ENCODE peak calls at places on chromosome 3, in nine cellular contexts. O, Y, M, B, A, C, R, L and V are unnamed samples.

GRCh38 chr3:195571361-195571760 is 12.4 kb downstream of the APOD start:
- DNase-seq in Y (no peak), O (no peak), M (no peak), R (no peak), A (no peak), B (no peak), C (no peak), L (no peak), V (no peak)

GRCh38 chr3:49781415-49782199 is 4.7 kb downstream of the IP6K1 start:
- DNase-seq in C (no peak), L (no peak), A (no peak), O (no peak), B (no peak), M (no peak), Y (no peak), R (no peak), V (no peak)

GRCh38 chr3:33750216-33750558 is 32.1 kb upstream of the CLASP2 start:
- DNase-seq in L (no peak), B (no peak), C (no peak), M (no peak), O (peak; percentile 6), A (no peak), Y (no peak), R (no peak), V (no peak)

GRCh38 chr3:194321666-194322640 is 29.2 kb downstream of the CPN2 start:
- DNase-seq in A (no peak), M (peak; percentile 57), Y (no peak), R (peak; percentile 52), L (no peak), O (no peak), B (no peak), C (no peak), V (no peak)

GRCh38 chr3:88668180-88668579 is 439.2 kb upstream of the EPHA3 start:
- DNase-seq in C (no peak), O (no peak), A (no peak), L (no peak), B (no peak), Y (no peak), R (no peak), M (no peak), V (no peak)

GRCh38 chr3:31960793-31961431 is 20.1 kb downstream of the OSBPL10 start:
- DNase-seq in O (peak; percentile 36), R (no peak), B (no peak), L (no peak), Y (no peak), M (no peak), C (no peak), A (no peak), V (no peak)

GRCh38 chr3:69212411-69213160 is 90.2 kb upstream of the LMOD3 start:
- DNase-seq in B (no peak), L (peak; percentile 54), O (peak; percentile 89), A (no peak), Y (no peak), C (no peak), M (no peak), R (no peak), V (no peak)

GRCh38 chr3:194906970-194907629 is 221.4 kb downstream of the FAM43A start:
- DNase-seq in Y (no peak), A (no peak), C (no peak), M (no peak), B (no peak), O (no peak), R (no peak), L (no peak), V (no peak)

GRCh38 chr3:114451561-114452018 is 157.8 kb downstream of the TIGIT start:
- DNase-seq in B (peak; percentile 11), Y (no peak), L (peak; percentile 20), M (no peak), O (peak; percentile 39), A (peak; percentile 28), C (no peak), R (peak; percentile 60), V (no peak)

GRCh38 chr3:97504463-97504862 is 260.1 kb upstream of the ARL6 start:
- DNase-seq in L (no peak), O (no peak), A (no peak), M (no peak), C (no peak), B (no peak), Y (no peak), R (no peak), V (no peak)

GRCh38 chr3:139096670-139097069 is 52.0 kb upstream of the PRR23C start:
- DNase-seq in L (no peak), C (no peak), R (no peak), A (no peak), B (no peak), Y (no peak), O (no peak), M (no peak), V (no peak)

GRCh38 chr3:136464502-136464901 is 214.4 kb downstream of the PCCB start:
- DNase-seq in A (no peak), R (no peak), L (peak; percentile 59), O (no peak), C (no peak), B (no peak), M (no peak), Y (no peak), V (no peak)

GRCh38 chr3:5229414-5229813 is 41.9 kb downstream of the EDEM1 start:
- DNase-seq in B (no peak), L (no peak), M (no peak), O (no peak), C (no peak), Y (no peak), R (no peak), A (no peak), V (no peak)

GRCh38 chr3:66297260-66297863 is 76.6 kb downstream of the SLC25A26 start:
- DNase-seq in M (no peak), B (no peak), Y (no peak), L (peak; percentile 3), A (no peak), R (no peak), O (peak; percentile 15), C (no peak), V (no peak)

GRCh38 chr3:24161841-24162240 is 216.8 kb downstream of the NR1D2 start:
- DNase-seq in L (no peak), Y (no peak), A (no peak), B (no peak), O (peak; percentile 77), M (no peak), C (no peak), R (no peak), V (no peak)

GRCh38 chr3:111768571-111769100 is 90.4 kb upstream of the PHLDB2 start:
- DNase-seq in O (peak; percentile 94), C (no peak), R (peak; percentile 34), M (no peak), A (no peak), B (no peak), Y (no peak), L (peak; percentile 96), V (no peak)

GRCh38 chr3:16299746-16300145 is 34.7 kb downstream of the OXNAD1 start:
- DNase-seq in B (no peak), L (no peak), R (no peak), C (no peak), O (no peak), M (no peak), A (no peak), Y (no peak), V (no peak)

GRCh38 chr3:115667175-115668065 is 44.1 kb downstream of the GAP43 start:
- DNase-seq in Y (no peak), L (no peak), M (no peak), R (no peak), B (no peak), C (no peak), O (no peak), A (no peak), V (no peak)

GRCh38 chr3:170423001-170423615 is 4.4 kb downstream of the CLDN11 start:
- DNase-seq in Y (no peak), O (no peak), A (no peak), C (no peak), R (no peak), M (no peak), L (no peak), B (no peak), V (peak; percentile 17)

DNA sequence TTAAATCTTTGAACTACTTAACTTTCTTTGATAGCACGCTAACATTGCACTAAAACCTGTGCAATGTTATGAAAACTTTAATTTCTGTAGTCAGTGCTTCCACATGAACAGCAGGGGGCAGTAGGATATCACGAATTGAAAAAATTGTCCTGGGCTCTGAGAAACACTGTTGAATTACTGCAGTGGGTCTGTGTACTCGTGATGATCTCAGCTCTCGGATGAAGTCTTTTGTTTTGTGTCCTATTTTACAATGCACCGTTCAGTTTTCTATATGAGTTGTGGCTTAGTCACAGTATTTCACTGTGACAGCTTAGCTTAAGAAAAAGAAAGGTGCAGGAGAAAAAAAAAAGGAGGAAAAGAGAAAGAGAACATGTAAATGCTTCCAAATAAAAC is 141.3 kb upstream of the CCDC54 start:
- DNase-seq in Y (peak; percentile 53), L (peak; percentile 78), M (no peak), O (peak; percentile 94), B (peak; percentile 20), A (no peak), R (no peak), C (no peak), V (no peak)
- TF ChIP-seq CTCF in Y (peak; percentile 94), L (peak; percentile 74), M (peak; percentile 79), O (peak; percentile 78), B (peak; percentile 86), A (peak; percentile 95), R (peak; percentile 92), C (peak; percentile 95), V (peak; percentile 87)

GRCh38 chr3:42557849-42558248 is 23.9 kb downstream of the SEC22C start:
- DNase-seq in A (no peak), Y (no peak), O (no peak), B (no peak), C (no peak), R (no peak), M (no peak), L (no peak), V (no peak)
- TF ChIP-seq CTCF in A (peak; percentile 44), Y (no peak), O (no peak), B (no peak), C (no peak), R (no peak), M (no peak), L (peak; percentile 22), V (no peak)

GRCh38 chr3:101300073-101300472 is 20.3 kb downstream of the IMPG2 start:
- DNase-seq in R (no peak), A (no peak), B (no peak), C (no peak), Y (no peak), O (no peak), L (no peak), M (peak; percentile 42), V (no peak)
- TF ChIP-seq CTCF in R (no peak), A (no peak), B (no peak), C (no peak), Y (no peak), O (no peak), L (no peak), M (no peak), V (no peak)

DNA sequence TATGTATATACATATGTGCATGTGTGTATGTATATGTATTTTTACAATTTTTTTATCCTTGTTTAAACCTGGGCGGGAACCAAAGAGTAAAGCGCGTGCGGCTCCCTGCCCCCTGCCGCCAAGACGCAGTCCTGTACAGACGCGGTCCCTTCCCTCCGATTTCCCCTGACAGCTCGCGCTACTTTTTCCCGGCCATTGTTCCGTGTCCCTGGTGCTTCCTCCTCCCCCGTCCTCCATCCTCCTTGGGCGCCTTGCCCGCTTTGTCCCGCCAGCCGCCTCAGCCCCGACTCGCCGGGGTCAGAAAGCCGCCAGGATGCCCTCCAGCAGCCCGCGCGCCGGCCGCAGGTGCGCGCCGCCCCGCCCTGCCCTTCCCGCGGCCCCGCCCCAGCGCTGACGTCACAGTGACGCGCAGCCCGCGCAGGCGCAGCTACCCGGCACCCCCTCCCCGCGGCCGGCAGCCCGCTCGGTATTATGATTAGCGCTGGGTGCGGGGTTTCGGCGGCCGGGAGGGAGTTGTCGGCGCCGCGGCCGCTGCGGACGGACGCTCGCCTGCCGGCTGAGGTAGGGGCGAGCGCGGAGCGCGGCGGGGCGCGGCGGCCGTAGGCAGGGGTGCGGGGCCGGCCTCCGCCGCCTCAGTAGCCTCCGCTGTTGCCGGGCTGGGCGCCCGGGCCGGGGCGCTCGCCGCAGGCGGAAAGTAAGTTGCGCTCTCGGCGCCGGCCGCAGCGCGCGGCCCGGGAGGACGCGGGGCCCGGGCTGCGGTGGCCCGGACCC is at the start of gene SNRK:
- DNase-seq in C (peak; percentile 92), B (peak; percentile 94), O (peak; percentile 80), R (peak; percentile 94), Y (peak; percentile 91), M (peak; percentile 95), A (peak; percentile 86), L (peak; percentile 67), V (peak; percentile 91)
- TF ChIP-seq CTCF in C (no peak), B (peak; percentile 27), O (peak; percentile 28), R (peak; percentile 24), Y (peak; percentile 55), M (no peak), A (peak; percentile 51), L (peak; percentile 56), V (peak; percentile 2)